ENCODE peak calls at places on chromosomes 5 and 9, in eight cellular contexts. One of them, this sample, is unnamed.

GRCh38 chr5:34552129-34552528 is 104.0 kb upstream of the RAI14 start:
- DNase-seq in PC-3: no peak
- DNase-seq in HFF-Myc: no peak
- DNase-seq in CD8-positive, alpha-beta T cell: no peak
- DNase-seq in HFFc6: no peak
- DNase-seq in heart right ventricle: peak
- DNase-seq in uterus: peak
- DNase-seq in type B pancreatic cell: no peak
- DNase-seq in this sample: peak

GRCh38 chr5:135493406-135494180 is 41.4 kb upstream of the TIFAB start:
- DNase-seq in PC-3: peak
- DNase-seq in HFF-Myc: peak
- DNase-seq in CD8-positive, alpha-beta T cell: no peak
- DNase-seq in HFFc6: peak
- DNase-seq in heart right ventricle: no peak
- DNase-seq in uterus: no peak
- DNase-seq in type B pancreatic cell: peak
- DNase-seq in this sample: peak

GRCh38 chr9:127020036-127020435 is 102.4 kb downstream of the ANGPTL2 start:
- DNase-seq in PC-3: no peak
- DNase-seq in HFF-Myc: no peak
- DNase-seq in CD8-positive, alpha-beta T cell: no peak
- DNase-seq in HFFc6: no peak
- DNase-seq in heart right ventricle: no peak
- DNase-seq in uterus: no peak
- DNase-seq in type B pancreatic cell: no peak
- DNase-seq in this sample: no peak

GRCh38 chr9:15453956-15454355 is 31.3 kb downstream of the SNAPC3 start:
- DNase-seq in PC-3: no peak
- DNase-seq in HFF-Myc: no peak
- DNase-seq in CD8-positive, alpha-beta T cell: no peak
- DNase-seq in HFFc6: no peak
- DNase-seq in heart right ventricle: no peak
- DNase-seq in uterus: no peak
- DNase-seq in type B pancreatic cell: no peak
- DNase-seq in this sample: no peak

GRCh38 chr5:73591698-73592501 is 26.4 kb downstream of the UTP15 start:
- DNase-seq in PC-3: peak
- DNase-seq in HFF-Myc: no peak
- DNase-seq in CD8-positive, alpha-beta T cell: no peak
- DNase-seq in HFFc6: peak
- DNase-seq in heart right ventricle: no peak
- DNase-seq in uterus: no peak
- DNase-seq in type B pancreatic cell: no peak
- DNase-seq in this sample: peak

GRCh38 chr5:16673241-16673998 is 56.6 kb upstream of the RETREG1 start:
- DNase-seq in PC-3: no peak
- DNase-seq in HFF-Myc: no peak
- DNase-seq in CD8-positive, alpha-beta T cell: peak
- DNase-seq in HFFc6: no peak
- DNase-seq in heart right ventricle: no peak
- DNase-seq in uterus: no peak
- DNase-seq in type B pancreatic cell: no peak
- DNase-seq in this sample: peak

GRCh38 chr5:73213566-73213998 is 40.6 kb downstream of the TMEM174 start:
- DNase-seq in PC-3: peak
- DNase-seq in HFF-Myc: peak
- DNase-seq in CD8-positive, alpha-beta T cell: no peak
- DNase-seq in HFFc6: peak
- DNase-seq in heart right ventricle: no peak
- DNase-seq in uterus: no peak
- DNase-seq in type B pancreatic cell: no peak
- DNase-seq in this sample: peak

GRCh38 chr5:141529002-141529401 is 40.1 kb downstream of the PCDHGC5 start:
- DNase-seq in PC-3: no peak
- DNase-seq in HFF-Myc: no peak
- DNase-seq in CD8-positive, alpha-beta T cell: no peak
- DNase-seq in HFFc6: peak
- DNase-seq in heart right ventricle: peak
- DNase-seq in uterus: peak
- DNase-seq in type B pancreatic cell: no peak
- DNase-seq in this sample: peak

GRCh38 chr5:174617910-174618309 is 106.5 kb upstream of the MSX2 start:
- DNase-seq in PC-3: no peak
- DNase-seq in HFF-Myc: no peak
- DNase-seq in CD8-positive, alpha-beta T cell: no peak
- DNase-seq in HFFc6: no peak
- DNase-seq in heart right ventricle: no peak
- DNase-seq in uterus: no peak
- DNase-seq in type B pancreatic cell: no peak
- DNase-seq in this sample: no peak

GRCh38 chr5:159743234-159743633 is 173.0 kb upstream of the ADRA1B start:
- DNase-seq in PC-3: no peak
- DNase-seq in HFF-Myc: no peak
- DNase-seq in CD8-positive, alpha-beta T cell: no peak
- DNase-seq in HFFc6: no peak
- DNase-seq in heart right ventricle: no peak
- DNase-seq in uterus: no peak
- DNase-seq in type B pancreatic cell: no peak
- DNase-seq in this sample: no peak

GRCh38 chr9:124733964-124734740 is 37.0 kb downstream of the NR6A1 start:
- DNase-seq in PC-3: no peak
- DNase-seq in HFF-Myc: no peak
- DNase-seq in CD8-positive, alpha-beta T cell: no peak
- DNase-seq in HFFc6: no peak
- DNase-seq in heart right ventricle: no peak
- DNase-seq in uterus: no peak
- DNase-seq in type B pancreatic cell: no peak
- DNase-seq in this sample: no peak

GRCh38 chr5:2642684-2643325 is 108.7 kb downstream of the IRX2 start:
- DNase-seq in PC-3: no peak
- DNase-seq in HFF-Myc: no peak
- DNase-seq in CD8-positive, alpha-beta T cell: no peak
- DNase-seq in HFFc6: no peak
- DNase-seq in heart right ventricle: no peak
- DNase-seq in uterus: no peak
- DNase-seq in type B pancreatic cell: no peak
- DNase-seq in this sample: no peak

GRCh38 chr9:6186691-6187090 is 28.9 kb upstream of the IL33 start:
- DNase-seq in PC-3: no peak
- DNase-seq in HFF-Myc: no peak
- DNase-seq in CD8-positive, alpha-beta T cell: no peak
- DNase-seq in HFFc6: no peak
- DNase-seq in heart right ventricle: no peak
- DNase-seq in uterus: no peak
- DNase-seq in type B pancreatic cell: no peak
- DNase-seq in this sample: peak

GRCh38 chr9:22469928-22470544 is 23.4 kb downstream of the DMRTA1 start:
- DNase-seq in PC-3: peak
- DNase-seq in HFF-Myc: no peak
- DNase-seq in CD8-positive, alpha-beta T cell: no peak
- DNase-seq in HFFc6: peak
- DNase-seq in heart right ventricle: peak
- DNase-seq in uterus: no peak
- DNase-seq in type B pancreatic cell: no peak
- DNase-seq in this sample: peak

GRCh38 chr9:37378613-37379004 is 43.9 kb upstream of the GRHPR start:
- DNase-seq in PC-3: no peak
- DNase-seq in HFF-Myc: no peak
- DNase-seq in CD8-positive, alpha-beta T cell: no peak
- DNase-seq in HFFc6: no peak
- DNase-seq in heart right ventricle: no peak
- DNase-seq in uterus: no peak
- DNase-seq in type B pancreatic cell: no peak
- DNase-seq in this sample: no peak

GRCh38 chr9:15622596-15622995 is 69.8 kb downstream of the CCDC171 start:
- DNase-seq in PC-3: peak
- DNase-seq in HFF-Myc: no peak
- DNase-seq in CD8-positive, alpha-beta T cell: no peak
- DNase-seq in HFFc6: peak
- DNase-seq in heart right ventricle: no peak
- DNase-seq in uterus: no peak
- DNase-seq in type B pancreatic cell: no peak
- DNase-seq in this sample: peak

GRCh38 chr5:59328801-59329296 is 564.7 kb downstream of the PDE4D start:
- DNase-seq in PC-3: no peak
- DNase-seq in HFF-Myc: no peak
- DNase-seq in CD8-positive, alpha-beta T cell: no peak
- DNase-seq in HFFc6: no peak
- DNase-seq in heart right ventricle: no peak
- DNase-seq in uterus: no peak
- DNase-seq in type B pancreatic cell: no peak
- DNase-seq in this sample: peak

GRCh38 chr5:160129841-160130240 is 10.6 kb upstream of the PWWP2A start:
- DNase-seq in PC-3: no peak
- DNase-seq in HFF-Myc: no peak
- DNase-seq in CD8-positive, alpha-beta T cell: no peak
- DNase-seq in HFFc6: peak
- DNase-seq in heart right ventricle: no peak
- DNase-seq in uterus: no peak
- DNase-seq in type B pancreatic cell: no peak
- DNase-seq in this sample: no peak

GRCh38 chr5:157977957-157978505 is 119.1 kb upstream of the CLINT1 start:
- DNase-seq in PC-3: no peak
- DNase-seq in HFF-Myc: no peak
- DNase-seq in CD8-positive, alpha-beta T cell: no peak
- DNase-seq in HFFc6: no peak
- DNase-seq in heart right ventricle: peak
- DNase-seq in uterus: no peak
- DNase-seq in type B pancreatic cell: no peak
- DNase-seq in this sample: no peak

GRCh38 chr5:162786234-162786633 is 651.2 kb upstream of the CCNG1 start:
- DNase-seq in PC-3: peak
- DNase-seq in HFF-Myc: no peak
- DNase-seq in CD8-positive, alpha-beta T cell: no peak
- DNase-seq in HFFc6: no peak
- DNase-seq in heart right ventricle: no peak
- DNase-seq in uterus: no peak
- DNase-seq in type B pancreatic cell: no peak
- DNase-seq in this sample: no peak
- TF ChIP-seq CTCF in PC-3: peak
- TF ChIP-seq CTCF in HFF-Myc: no peak
- TF ChIP-seq CTCF in CD8-positive, alpha-beta T cell: no peak
- TF ChIP-seq CTCF in HFFc6: no peak
- TF ChIP-seq CTCF in heart right ventricle: no peak
- TF ChIP-seq CTCF in uterus: no peak
- TF ChIP-seq CTCF in type B pancreatic cell: no peak
- TF ChIP-seq CTCF in this sample: no peak

DNA sequence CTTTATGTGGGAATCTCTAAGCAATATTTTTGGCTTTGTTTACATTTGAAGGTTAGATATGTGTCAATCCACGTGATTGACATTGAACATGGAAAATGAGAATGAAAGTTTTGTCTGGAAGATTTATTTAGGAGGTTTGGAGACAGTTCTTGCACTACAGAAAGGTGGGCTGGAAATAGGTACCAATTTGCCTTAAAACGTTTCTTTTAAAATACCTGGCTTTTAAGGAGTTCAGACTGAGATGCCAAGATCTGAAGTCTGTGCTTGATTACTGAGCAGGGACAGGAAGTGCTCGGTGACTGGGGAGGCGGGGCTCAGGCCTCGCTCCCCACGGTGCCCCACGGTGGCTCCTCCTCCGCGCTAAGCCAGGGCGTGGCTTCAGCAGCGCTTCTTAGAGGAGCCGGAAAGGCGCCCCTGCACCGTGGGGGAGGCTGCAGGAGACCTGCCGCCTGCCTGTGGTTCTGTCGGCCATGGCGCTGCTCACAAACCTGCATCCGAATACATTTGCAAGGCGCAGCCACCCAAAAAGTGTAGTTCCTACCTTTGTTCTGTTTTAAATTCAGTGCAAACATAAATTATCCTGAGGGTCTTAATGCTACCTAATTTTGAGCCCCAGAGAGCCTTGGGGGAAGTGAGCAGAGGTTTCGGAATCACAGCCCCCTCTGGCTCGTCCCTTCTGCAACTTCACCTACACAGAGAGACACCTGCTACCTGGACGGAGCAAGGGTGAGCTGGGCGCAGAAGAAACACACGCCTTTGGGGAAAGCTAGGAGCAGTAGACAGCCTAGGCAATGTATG is 49.2 kb downstream of the USP20 start:
- DNase-seq in PC-3: peak
- DNase-seq in HFF-Myc: peak
- DNase-seq in CD8-positive, alpha-beta T cell: peak
- DNase-seq in HFFc6: peak
- DNase-seq in heart right ventricle: peak
- DNase-seq in uterus: peak
- DNase-seq in type B pancreatic cell: peak
- DNase-seq in this sample: peak
- TF ChIP-seq CTCF in PC-3: no peak
- TF ChIP-seq CTCF in HFF-Myc: no peak
- TF ChIP-seq CTCF in CD8-positive, alpha-beta T cell: no peak
- TF ChIP-seq CTCF in HFFc6: no peak
- TF ChIP-seq CTCF in heart right ventricle: no peak
- TF ChIP-seq CTCF in uterus: no peak
- TF ChIP-seq CTCF in type B pancreatic cell: no peak
- TF ChIP-seq CTCF in this sample: no peak

GRCh38 chr5:10140195-10140973 is 109.3 kb downstream of the ATPSCKMT start:
- DNase-seq in PC-3: peak
- DNase-seq in HFF-Myc: no peak
- DNase-seq in CD8-positive, alpha-beta T cell: no peak
- DNase-seq in HFFc6: peak
- DNase-seq in heart right ventricle: no peak
- DNase-seq in uterus: no peak
- DNase-seq in type B pancreatic cell: no peak
- DNase-seq in this sample: peak
- TF ChIP-seq CTCF in PC-3: peak
- TF ChIP-seq CTCF in HFF-Myc: peak
- TF ChIP-seq CTCF in CD8-positive, alpha-beta T cell: no peak
- TF ChIP-seq CTCF in HFFc6: peak
- TF ChIP-seq CTCF in heart right ventricle: no peak
- TF ChIP-seq CTCF in uterus: no peak
- TF ChIP-seq CTCF in type B pancreatic cell: peak
- TF ChIP-seq CTCF in this sample: peak

DNA sequence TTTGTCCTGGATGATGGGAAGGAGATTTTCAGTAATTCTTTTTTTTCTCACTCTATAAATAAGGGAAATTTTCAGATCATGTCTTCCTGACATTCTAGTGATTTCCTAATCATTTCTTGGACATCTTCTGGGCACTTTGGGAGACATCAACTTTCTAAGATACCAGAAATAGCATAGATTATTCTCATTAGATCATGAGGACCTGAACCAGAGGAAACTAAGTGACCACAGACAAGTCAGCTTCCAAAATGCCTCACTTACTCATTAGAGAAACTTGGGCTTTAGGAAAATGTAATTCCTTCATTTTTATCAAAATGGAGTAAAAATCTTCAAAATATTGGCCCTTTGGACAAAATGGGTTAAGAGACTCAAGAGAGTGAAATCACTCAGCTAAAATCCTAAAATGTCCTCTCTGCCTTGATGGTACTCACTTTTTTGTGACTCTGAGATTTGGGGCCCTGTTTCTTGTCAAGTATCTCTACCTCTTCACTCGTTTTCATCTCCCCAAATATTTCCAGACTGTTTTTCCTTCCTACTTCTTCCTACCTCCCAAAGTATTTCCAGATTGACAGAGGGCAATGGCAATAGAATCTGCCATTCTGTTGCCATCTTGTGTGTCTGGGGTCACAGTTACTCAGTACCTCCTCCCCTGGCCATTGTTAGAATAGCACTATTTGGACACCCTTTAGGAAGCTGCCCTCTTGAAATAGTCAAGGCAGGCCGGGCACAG is 194.5 kb downstream of the NR3C1 start:
- DNase-seq in PC-3: peak
- DNase-seq in HFF-Myc: no peak
- DNase-seq in CD8-positive, alpha-beta T cell: no peak
- DNase-seq in HFFc6: no peak
- DNase-seq in heart right ventricle: no peak
- DNase-seq in uterus: no peak
- DNase-seq in type B pancreatic cell: no peak
- DNase-seq in this sample: no peak
- TF ChIP-seq CTCF in PC-3: peak
- TF ChIP-seq CTCF in HFF-Myc: peak
- TF ChIP-seq CTCF in CD8-positive, alpha-beta T cell: no peak
- TF ChIP-seq CTCF in HFFc6: peak
- TF ChIP-seq CTCF in heart right ventricle: no peak
- TF ChIP-seq CTCF in uterus: no peak
- TF ChIP-seq CTCF in type B pancreatic cell: peak
- TF ChIP-seq CTCF in this sample: peak